ENCODE peak calls at places on chromosomes 5 and 9, in ten cellular contexts. One of them, this sample, is unnamed.

GRCh38 chr9:134206317-134207300 is 42.2 kb upstream of the RNU6ATAC start:
- DNase-seq in endothelial cell: no peak
- DNase-seq in sciatic nerve: peak; percentile 53
- DNase-seq in stimulated activated CD8-positive, alpha-beta memory T cell treated with anti-CD3 and anti-CD28 coated beads, Interleukin-15, amount 100 ng/mL, for 1 hour: no peak
- DNase-seq in GM23338: no peak
- DNase-seq in NCI-H146: no peak
- DNase-seq in A549: no peak
- DNase-seq in astrocyte of the spinal cord: no peak
- DNase-seq in GM12864: no peak
- DNase-seq in T follicular helper cell: no peak
- DNase-seq in this sample: no peak

GRCh38 chr5:55578771-55579170 is 44.0 kb upstream of the PLPP1 start:
- DNase-seq in endothelial cell: no peak
- DNase-seq in sciatic nerve: no peak
- DNase-seq in stimulated activated CD8-positive, alpha-beta memory T cell treated with anti-CD3 and anti-CD28 coated beads, Interleukin-15, amount 100 ng/mL, for 1 hour: no peak
- DNase-seq in GM23338: no peak
- DNase-seq in NCI-H146: no peak
- DNase-seq in A549: no peak
- DNase-seq in astrocyte of the spinal cord: peak; percentile 39
- DNase-seq in GM12864: no peak
- DNase-seq in T follicular helper cell: no peak
- DNase-seq in this sample: no peak

GRCh38 chr9:93089481-93089991 is 6.5 kb upstream of the CARD19 start:
- DNase-seq in endothelial cell: no peak
- DNase-seq in sciatic nerve: peak; percentile 26
- DNase-seq in stimulated activated CD8-positive, alpha-beta memory T cell treated with anti-CD3 and anti-CD28 coated beads, Interleukin-15, amount 100 ng/mL, for 1 hour: no peak
- DNase-seq in GM23338: no peak
- DNase-seq in NCI-H146: no peak
- DNase-seq in A549: no peak
- DNase-seq in astrocyte of the spinal cord: no peak
- DNase-seq in GM12864: no peak
- DNase-seq in T follicular helper cell: no peak
- DNase-seq in this sample: no peak

GRCh38 chr5:9513825-9514224 is 32.0 kb downstream of the SEMA5A start:
- DNase-seq in endothelial cell: no peak
- DNase-seq in sciatic nerve: no peak
- DNase-seq in stimulated activated CD8-positive, alpha-beta memory T cell treated with anti-CD3 and anti-CD28 coated beads, Interleukin-15, amount 100 ng/mL, for 1 hour: no peak
- DNase-seq in GM23338: peak; percentile 69
- DNase-seq in NCI-H146: no peak
- DNase-seq in A549: no peak
- DNase-seq in astrocyte of the spinal cord: peak; percentile 38
- DNase-seq in GM12864: no peak
- DNase-seq in T follicular helper cell: no peak
- DNase-seq in this sample: no peak

GRCh38 chr5:16345454-16345853 is 120.1 kb downstream of the ZNF622 start:
- DNase-seq in endothelial cell: no peak
- DNase-seq in sciatic nerve: no peak
- DNase-seq in stimulated activated CD8-positive, alpha-beta memory T cell treated with anti-CD3 and anti-CD28 coated beads, Interleukin-15, amount 100 ng/mL, for 1 hour: no peak
- DNase-seq in GM23338: peak; percentile 35
- DNase-seq in NCI-H146: peak; percentile 42
- DNase-seq in A549: no peak
- DNase-seq in astrocyte of the spinal cord: no peak
- DNase-seq in GM12864: no peak
- DNase-seq in T follicular helper cell: no peak
- DNase-seq in this sample: no peak

GRCh38 chr5:1385395-1386273 is 40.7 kb upstream of the CLPTM1L start:
- DNase-seq in endothelial cell: peak; percentile 55
- DNase-seq in sciatic nerve: peak; percentile 88
- DNase-seq in stimulated activated CD8-positive, alpha-beta memory T cell treated with anti-CD3 and anti-CD28 coated beads, Interleukin-15, amount 100 ng/mL, for 1 hour: peak; percentile 70
- DNase-seq in GM23338: peak; percentile 89
- DNase-seq in NCI-H146: peak; percentile 92
- DNase-seq in A549: peak; percentile 55
- DNase-seq in astrocyte of the spinal cord: peak; percentile 27
- DNase-seq in GM12864: no peak
- DNase-seq in T follicular helper cell: peak; percentile 65
- DNase-seq in this sample: peak; percentile 38

GRCh38 chr5:143315214-143315613 is 88.3 kb downstream of the NR3C1 start:
- DNase-seq in endothelial cell: no peak
- DNase-seq in sciatic nerve: no peak
- DNase-seq in stimulated activated CD8-positive, alpha-beta memory T cell treated with anti-CD3 and anti-CD28 coated beads, Interleukin-15, amount 100 ng/mL, for 1 hour: no peak
- DNase-seq in GM23338: no peak
- DNase-seq in NCI-H146: no peak
- DNase-seq in A549: no peak
- DNase-seq in astrocyte of the spinal cord: no peak
- DNase-seq in GM12864: no peak
- DNase-seq in T follicular helper cell: no peak
- DNase-seq in this sample: no peak

GRCh38 chr5:35860686-35861085 is 4.0 kb downstream of the IL7R start:
- DNase-seq in endothelial cell: no peak
- DNase-seq in sciatic nerve: no peak
- DNase-seq in stimulated activated CD8-positive, alpha-beta memory T cell treated with anti-CD3 and anti-CD28 coated beads, Interleukin-15, amount 100 ng/mL, for 1 hour: no peak
- DNase-seq in GM23338: peak; percentile 8
- DNase-seq in NCI-H146: no peak
- DNase-seq in A549: no peak
- DNase-seq in astrocyte of the spinal cord: no peak
- DNase-seq in GM12864: no peak
- DNase-seq in T follicular helper cell: no peak
- DNase-seq in this sample: no peak

GRCh38 chr5:34511063-34511462 is 145.1 kb upstream of the RAI14 start:
- DNase-seq in endothelial cell: no peak
- DNase-seq in sciatic nerve: no peak
- DNase-seq in stimulated activated CD8-positive, alpha-beta memory T cell treated with anti-CD3 and anti-CD28 coated beads, Interleukin-15, amount 100 ng/mL, for 1 hour: no peak
- DNase-seq in GM23338: no peak
- DNase-seq in NCI-H146: no peak
- DNase-seq in A549: no peak
- DNase-seq in astrocyte of the spinal cord: no peak
- DNase-seq in GM12864: no peak
- DNase-seq in T follicular helper cell: no peak
- DNase-seq in this sample: no peak

GRCh38 chr5:68839019-68839552 is 254.7 kb upstream of the SLC30A5 start:
- DNase-seq in endothelial cell: no peak
- DNase-seq in sciatic nerve: peak; percentile 58
- DNase-seq in stimulated activated CD8-positive, alpha-beta memory T cell treated with anti-CD3 and anti-CD28 coated beads, Interleukin-15, amount 100 ng/mL, for 1 hour: no peak
- DNase-seq in GM23338: no peak
- DNase-seq in NCI-H146: no peak
- DNase-seq in A549: no peak
- DNase-seq in astrocyte of the spinal cord: no peak
- DNase-seq in GM12864: no peak
- DNase-seq in T follicular helper cell: no peak
- DNase-seq in this sample: no peak

GRCh38 chr5:179803651-179804598 is 2.7 kb downstream of the MGAT4B start:
- DNase-seq in endothelial cell: no peak
- DNase-seq in sciatic nerve: no peak
- DNase-seq in stimulated activated CD8-positive, alpha-beta memory T cell treated with anti-CD3 and anti-CD28 coated beads, Interleukin-15, amount 100 ng/mL, for 1 hour: no peak
- DNase-seq in GM23338: no peak
- DNase-seq in NCI-H146: no peak
- DNase-seq in A549: no peak
- DNase-seq in astrocyte of the spinal cord: no peak
- DNase-seq in GM12864: no peak
- DNase-seq in T follicular helper cell: no peak
- DNase-seq in this sample: peak; percentile 52

GRCh38 chr5:43773032-43773830 is 170.3 kb downstream of the NNT start:
- DNase-seq in endothelial cell: no peak
- DNase-seq in sciatic nerve: no peak
- DNase-seq in stimulated activated CD8-positive, alpha-beta memory T cell treated with anti-CD3 and anti-CD28 coated beads, Interleukin-15, amount 100 ng/mL, for 1 hour: no peak
- DNase-seq in GM23338: peak; percentile 49
- DNase-seq in NCI-H146: no peak
- DNase-seq in A549: peak; percentile 14
- DNase-seq in astrocyte of the spinal cord: peak; percentile 77
- DNase-seq in GM12864: no peak
- DNase-seq in T follicular helper cell: no peak
- DNase-seq in this sample: no peak

GRCh38 chr5:158660726-158661125 is 439.0 kb downstream of the EBF1 start:
- DNase-seq in endothelial cell: no peak
- DNase-seq in sciatic nerve: no peak
- DNase-seq in stimulated activated CD8-positive, alpha-beta memory T cell treated with anti-CD3 and anti-CD28 coated beads, Interleukin-15, amount 100 ng/mL, for 1 hour: no peak
- DNase-seq in GM23338: no peak
- DNase-seq in NCI-H146: no peak
- DNase-seq in A549: no peak
- DNase-seq in astrocyte of the spinal cord: peak; percentile 4
- DNase-seq in GM12864: no peak
- DNase-seq in T follicular helper cell: no peak
- DNase-seq in this sample: peak; percentile 82

GRCh38 chr5:74693176-74693575 is 8.1 kb downstream of the HEXB start:
- DNase-seq in endothelial cell: no peak
- DNase-seq in sciatic nerve: no peak
- DNase-seq in stimulated activated CD8-positive, alpha-beta memory T cell treated with anti-CD3 and anti-CD28 coated beads, Interleukin-15, amount 100 ng/mL, for 1 hour: no peak
- DNase-seq in GM23338: no peak
- DNase-seq in NCI-H146: no peak
- DNase-seq in A549: no peak
- DNase-seq in astrocyte of the spinal cord: no peak
- DNase-seq in GM12864: no peak
- DNase-seq in T follicular helper cell: no peak
- DNase-seq in this sample: no peak

GRCh38 chr5:158805195-158805594 is 294.5 kb downstream of the EBF1 start:
- DNase-seq in endothelial cell: no peak
- DNase-seq in sciatic nerve: no peak
- DNase-seq in stimulated activated CD8-positive, alpha-beta memory T cell treated with anti-CD3 and anti-CD28 coated beads, Interleukin-15, amount 100 ng/mL, for 1 hour: no peak
- DNase-seq in GM23338: no peak
- DNase-seq in NCI-H146: no peak
- DNase-seq in A549: no peak
- DNase-seq in astrocyte of the spinal cord: no peak
- DNase-seq in GM12864: no peak
- DNase-seq in T follicular helper cell: no peak
- DNase-seq in this sample: no peak

GRCh38 chr5:173326501-173326960 is 1.7 kb downstream of the STC2 start:
- DNase-seq in endothelial cell: no peak
- DNase-seq in sciatic nerve: no peak
- DNase-seq in stimulated activated CD8-positive, alpha-beta memory T cell treated with anti-CD3 and anti-CD28 coated beads, Interleukin-15, amount 100 ng/mL, for 1 hour: no peak
- DNase-seq in GM23338: no peak
- DNase-seq in NCI-H146: no peak
- DNase-seq in A549: no peak
- DNase-seq in astrocyte of the spinal cord: peak; percentile 91
- DNase-seq in GM12864: no peak
- DNase-seq in T follicular helper cell: no peak
- DNase-seq in this sample: peak; percentile 97

GRCh38 chr9:73116880-73117279 is 34.8 kb upstream of the ANXA1 start:
- DNase-seq in endothelial cell: no peak
- DNase-seq in sciatic nerve: no peak
- DNase-seq in stimulated activated CD8-positive, alpha-beta memory T cell treated with anti-CD3 and anti-CD28 coated beads, Interleukin-15, amount 100 ng/mL, for 1 hour: no peak
- DNase-seq in GM23338: no peak
- DNase-seq in NCI-H146: no peak
- DNase-seq in A549: no peak
- DNase-seq in astrocyte of the spinal cord: no peak
- DNase-seq in GM12864: no peak
- DNase-seq in T follicular helper cell: no peak
- DNase-seq in this sample: no peak

GRCh38 chr5:14687023-14687665 is 22.6 kb downstream of the OTULIN start:
- DNase-seq in endothelial cell: no peak
- DNase-seq in sciatic nerve: no peak
- DNase-seq in stimulated activated CD8-positive, alpha-beta memory T cell treated with anti-CD3 and anti-CD28 coated beads, Interleukin-15, amount 100 ng/mL, for 1 hour: no peak
- DNase-seq in GM23338: no peak
- DNase-seq in NCI-H146: no peak
- DNase-seq in A549: no peak
- DNase-seq in astrocyte of the spinal cord: peak; percentile 54
- DNase-seq in GM12864: no peak
- DNase-seq in T follicular helper cell: no peak
- DNase-seq in this sample: peak; percentile 33

GRCh38 chr9:70954126-70954525 is 167.3 kb downstream of the TRPM3 start:
- DNase-seq in endothelial cell: no peak
- DNase-seq in sciatic nerve: no peak
- DNase-seq in stimulated activated CD8-positive, alpha-beta memory T cell treated with anti-CD3 and anti-CD28 coated beads, Interleukin-15, amount 100 ng/mL, for 1 hour: no peak
- DNase-seq in GM23338: peak; percentile 73
- DNase-seq in NCI-H146: no peak
- DNase-seq in A549: peak; percentile 4
- DNase-seq in astrocyte of the spinal cord: peak; percentile 83
- DNase-seq in GM12864: no peak
- DNase-seq in T follicular helper cell: no peak
- DNase-seq in this sample: peak; percentile 94

GRCh38 chr5:19795218-19795617 is 192.8 kb downstream of the CDH18 start:
- DNase-seq in endothelial cell: no peak
- DNase-seq in sciatic nerve: no peak
- DNase-seq in stimulated activated CD8-positive, alpha-beta memory T cell treated with anti-CD3 and anti-CD28 coated beads, Interleukin-15, amount 100 ng/mL, for 1 hour: no peak
- DNase-seq in GM23338: peak; percentile 66
- DNase-seq in NCI-H146: no peak
- DNase-seq in A549: peak; percentile 3
- DNase-seq in astrocyte of the spinal cord: peak; percentile 46
- DNase-seq in GM12864: no peak
- DNase-seq in T follicular helper cell: no peak
- DNase-seq in this sample: no peak

GRCh38 chr5:171850354-171850947 is 64.8 kb downstream of the SMIM23 start:
- DNase-seq in endothelial cell: peak; percentile 28
- DNase-seq in sciatic nerve: no peak
- DNase-seq in stimulated activated CD8-positive, alpha-beta memory T cell treated with anti-CD3 and anti-CD28 coated beads, Interleukin-15, amount 100 ng/mL, for 1 hour: no peak
- DNase-seq in GM23338: peak; percentile 90
- DNase-seq in NCI-H146: no peak
- DNase-seq in A549: peak; percentile 45
- DNase-seq in astrocyte of the spinal cord: no peak
- DNase-seq in GM12864: no peak
- DNase-seq in T follicular helper cell: no peak
- DNase-seq in this sample: peak; percentile 40

GRCh38 chr5:160390787-160391696 is 8.8 kb downstream of the FAM200C start:
- DNase-seq in endothelial cell: no peak
- DNase-seq in sciatic nerve: no peak
- DNase-seq in stimulated activated CD8-positive, alpha-beta memory T cell treated with anti-CD3 and anti-CD28 coated beads, Interleukin-15, amount 100 ng/mL, for 1 hour: no peak
- DNase-seq in GM23338: peak; percentile 56
- DNase-seq in NCI-H146: peak; percentile 2
- DNase-seq in A549: peak; percentile 32
- DNase-seq in astrocyte of the spinal cord: peak; percentile 42
- DNase-seq in GM12864: no peak
- DNase-seq in T follicular helper cell: no peak
- DNase-seq in this sample: peak; percentile 40

GRCh38 chr5:130805601-130806000 is 359.5 kb downstream of the HINT1 start:
- DNase-seq in endothelial cell: no peak
- DNase-seq in sciatic nerve: no peak
- DNase-seq in stimulated activated CD8-positive, alpha-beta memory T cell treated with anti-CD3 and anti-CD28 coated beads, Interleukin-15, amount 100 ng/mL, for 1 hour: no peak
- DNase-seq in GM23338: no peak
- DNase-seq in NCI-H146: no peak
- DNase-seq in A549: no peak
- DNase-seq in astrocyte of the spinal cord: no peak
- DNase-seq in GM12864: no peak
- DNase-seq in T follicular helper cell: no peak
- DNase-seq in this sample: no peak

GRCh38 chr9:6049798-6050197 is 34.4 kb upstream of the RANBP6 start:
- DNase-seq in endothelial cell: no peak
- DNase-seq in sciatic nerve: no peak
- DNase-seq in stimulated activated CD8-positive, alpha-beta memory T cell treated with anti-CD3 and anti-CD28 coated beads, Interleukin-15, amount 100 ng/mL, for 1 hour: no peak
- DNase-seq in GM23338: peak; percentile 65
- DNase-seq in NCI-H146: peak; percentile 30
- DNase-seq in A549: peak; percentile 59
- DNase-seq in astrocyte of the spinal cord: no peak
- DNase-seq in GM12864: peak; percentile 75
- DNase-seq in T follicular helper cell: no peak
- DNase-seq in this sample: no peak

GRCh38 chr5:52491829-52492217 is 295.9 kb upstream of the ITGA1 start:
- DNase-seq in endothelial cell: no peak
- DNase-seq in sciatic nerve: no peak
- DNase-seq in stimulated activated CD8-positive, alpha-beta memory T cell treated with anti-CD3 and anti-CD28 coated beads, Interleukin-15, amount 100 ng/mL, for 1 hour: no peak
- DNase-seq in GM23338: no peak
- DNase-seq in NCI-H146: peak; percentile 56
- DNase-seq in A549: no peak
- DNase-seq in astrocyte of the spinal cord: no peak
- DNase-seq in GM12864: no peak
- DNase-seq in T follicular helper cell: no peak
- DNase-seq in this sample: no peak

GRCh38 chr9:33466565-33467495 is 6.9 kb downstream of the NOL6 start:
- DNase-seq in endothelial cell: peak; percentile 86
- DNase-seq in sciatic nerve: peak; percentile 81
- DNase-seq in stimulated activated CD8-positive, alpha-beta memory T cell treated with anti-CD3 and anti-CD28 coated beads, Interleukin-15, amount 100 ng/mL, for 1 hour: peak; percentile 63
- DNase-seq in GM23338: peak; percentile 69
- DNase-seq in NCI-H146: peak; percentile 44
- DNase-seq in A549: peak; percentile 55
- DNase-seq in astrocyte of the spinal cord: peak; percentile 29
- DNase-seq in GM12864: no peak
- DNase-seq in T follicular helper cell: peak; percentile 64
- DNase-seq in this sample: no peak

GRCh38 chr9:15642369-15642962 is 89.6 kb downstream of the CCDC171 start:
- DNase-seq in endothelial cell: no peak
- DNase-seq in sciatic nerve: no peak
- DNase-seq in stimulated activated CD8-positive, alpha-beta memory T cell treated with anti-CD3 and anti-CD28 coated beads, Interleukin-15, amount 100 ng/mL, for 1 hour: no peak
- DNase-seq in GM23338: peak; percentile 62
- DNase-seq in NCI-H146: peak; percentile 64
- DNase-seq in A549: peak; percentile 47
- DNase-seq in astrocyte of the spinal cord: peak; percentile 51
- DNase-seq in GM12864: no peak
- DNase-seq in T follicular helper cell: no peak
- DNase-seq in this sample: no peak

GRCh38 chr9:90029996-90030395 is 425.2 kb downstream of the GADD45G start:
- DNase-seq in endothelial cell: no peak
- DNase-seq in sciatic nerve: no peak
- DNase-seq in stimulated activated CD8-positive, alpha-beta memory T cell treated with anti-CD3 and anti-CD28 coated beads, Interleukin-15, amount 100 ng/mL, for 1 hour: no peak
- DNase-seq in GM23338: no peak
- DNase-seq in NCI-H146: no peak
- DNase-seq in A549: peak; percentile 10
- DNase-seq in astrocyte of the spinal cord: peak; percentile 5
- DNase-seq in GM12864: no peak
- DNase-seq in T follicular helper cell: no peak
- DNase-seq in this sample: no peak